ENCODE peak calls at places on chromosome 20, in nine cellular contexts. W is A549, U is heart left ventricle, P is adrenal gland, I is endothelial cell of umbilical vein, J is uterus, Z is IMR-90, N is upper lobe of left lung, R is HepG2. E is an unnamed sample. For H3K4me1, the result is how much of the 10 kb centered on the place peaks cover.

GRCh38 chr20:35891375-35891774 is 62.9 kb downstream of the SCAND1 start:
- DNase-seq in R (no peak), P (no peak), N (no peak), Z (peak), J (no peak), U (no peak), I (no peak), W (no peak), E (no peak)

GRCh38 chr20:36677422-36677771 is 31.4 kb upstream of the SLA2 start:
- DNase-seq in N (no peak), W (no peak), Z (no peak), U (no peak), P (no peak), R (no peak), I (no peak), J (no peak), E (no peak)

GRCh38 chr20:45985573-45985972 is 13.6 kb upstream of the ZNF335 start:
- DNase-seq in Z (no peak), W (no peak), R (peak), U (no peak), I (no peak), J (no peak), N (no peak), P (no peak), E (no peak)

GRCh38 chr20:43564993-43565757 is 6.3 kb downstream of the SGK2 start:
- DNase-seq in R (no peak), N (no peak), Z (no peak), I (no peak), P (no peak), J (no peak), U (no peak), W (no peak), E (peak)

GRCh38 chr20:43316271-43316670 is 126.6 kb upstream of the PTPRT start:
- DNase-seq in U (no peak), R (no peak), Z (no peak), P (no peak), I (no peak), N (no peak), W (no peak), J (no peak), E (no peak)

GRCh38 chr20:57991211-57991841 is 237.1 kb downstream of the ANKRD60 start:
- DNase-seq in I (no peak), J (no peak), R (no peak), N (no peak), P (no peak), W (peak), U (no peak), Z (no peak), E (no peak)

GRCh38 chr20:42218566-42218965 is 600.4 kb upstream of the CHD6 start:
- DNase-seq in W (no peak), R (no peak), J (no peak), Z (no peak), N (no peak), U (no peak), P (no peak), I (no peak), E (no peak)

GRCh38 chr20:49132995-49133451 is 55.1 kb downstream of the STAU1 start:
- DNase-seq in J (peak), R (peak), W (peak), Z (peak), P (peak), U (no peak), N (no peak), I (peak), E (no peak)

GRCh38 chr20:33664085-33664761 is 2.1 kb downstream of the C20orf144 start:
- DNase-seq in P (peak), J (no peak), N (no peak), R (no peak), Z (no peak), W (no peak), U (no peak), I (no peak), E (no peak)

GRCh38 chr20:49936153-49937022 is at the start of gene RNF114:
- DNase-seq in W (peak), R (peak), J (peak), N (peak), P (peak), I (peak), U (peak), Z (peak), E (peak)

GRCh38 chr20:8082025-8082424 is 50.0 kb upstream of the PLCB1 start:
- DNase-seq in R (peak), N (no peak), J (no peak), I (no peak), U (no peak), Z (no peak), W (peak), P (no peak), E (no peak)

GRCh38 chr20:59774204-59774641 is 159.2 kb downstream of the SYCP2 start:
- DNase-seq in U (peak), N (no peak), I (no peak), Z (no peak), P (no peak), R (no peak), W (no peak), J (no peak), E (peak)

GRCh38 chr20:17376031-17376430 is 149.2 kb downstream of the PCSK2 start:
- DNase-seq in R (no peak), N (no peak), I (no peak), W (no peak), J (no peak), P (no peak), U (no peak), Z (no peak), E (no peak)

GRCh38 chr20:6590891-6591679 is 176.4 kb upstream of the BMP2 start:
- DNase-seq in I (peak), W (no peak), U (no peak), R (no peak), P (no peak), Z (peak), J (no peak), N (no peak), E (no peak)

GRCh38 chr20:50291428-50292323 is 101.0 kb downstream of the CEBPB start:
- DNase-seq in N (no peak), R (no peak), I (no peak), J (no peak), W (no peak), Z (no peak), P (no peak), U (no peak), E (no peak)

GRCh38 chr20:32532246-32532645 is 52.9 kb downstream of the NOL4L start:
- DNase-seq in I (no peak), J (no peak), P (no peak), R (no peak), W (no peak), U (no peak), Z (no peak), N (no peak), E (no peak)

GRCh38 chr20:37315293-37316110 is 26.0 kb downstream of the MANBAL start:
- DNase-seq in N (no peak), W (no peak), P (no peak), Z (peak), U (peak), J (peak), R (no peak), I (no peak), E (peak)

GRCh38 chr20:6579824-6580223 is 187.7 kb upstream of the BMP2 start:
- DNase-seq in Z (no peak), N (no peak), R (no peak), U (no peak), I (no peak), W (no peak), J (no peak), P (no peak), E (no peak)

GRCh38 chr20:60993647-60994046 is 258.4 kb upstream of the CDH4 start:
- DNase-seq in R (no peak), W (peak), I (no peak), U (no peak), Z (peak), J (no peak), P (no peak), N (no peak), E (no peak)

GRCh38 chr20:2835331-2835796 is 5.1 kb downstream of the PCED1A start:
- DNase-seq in Z (no peak), I (no peak), W (no peak), J (no peak), N (no peak), P (no peak), U (no peak), R (peak), E (no peak)

GRCh38 chr20:44056010-44056698 is 130.8 kb downstream of the JPH2 start:
- DNase-seq in P (no peak), J (no peak), W (peak), U (no peak), N (peak), I (peak), R (peak), Z (no peak), E (peak)

GRCh38 chr20:53623454-53624206 is 30.0 kb upstream of the ZNF217 start:
- DNase-seq in R (peak), J (peak), N (peak), Z (peak), W (peak), P (peak), U (peak), I (peak), E (peak)

GRCh38 chr20:53621482-53622246 is 28.0 kb upstream of the ZNF217 start:
- DNase-seq in W (peak), N (peak), U (peak), P (peak), R (peak), J (peak), Z (peak), I (peak), E (peak)

GRCh38 chr20:53626584-53626983 is 32.9 kb upstream of the ZNF217 start:
- DNase-seq in U (no peak), P (no peak), Z (no peak), I (no peak), W (no peak), R (no peak), J (no peak), N (no peak), E (no peak)

GRCh38 chr20:53622247-53623114 is 28.8 kb upstream of the ZNF217 start:
- DNase-seq in Z (no peak), R (peak), J (no peak), P (no peak), W (no peak), N (peak), U (no peak), I (no peak), E (peak)

DNA sequence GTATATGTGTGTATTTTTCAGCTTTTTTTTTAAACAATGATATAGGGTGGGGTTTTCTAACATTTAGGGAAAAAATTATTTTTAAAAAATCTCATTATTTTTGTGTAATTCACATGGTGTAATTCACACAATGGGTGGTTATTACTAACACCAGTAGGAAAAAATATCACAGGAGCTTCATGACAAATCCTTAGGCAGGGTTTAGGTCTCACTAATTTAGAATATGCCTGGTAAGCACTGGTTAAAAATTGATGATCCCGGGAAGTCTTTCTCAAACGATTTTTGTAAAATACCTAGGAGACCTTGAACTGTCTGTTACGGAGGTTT is 29.5 kb upstream of the ZNF217 start:
- DNase-seq in W (no peak), P (no peak), R (no peak), I (no peak), U (no peak), Z (no peak), N (no peak), J (no peak), E (no peak)
- TF ChIP-seq CTCF in W (no peak), P (no peak), R (no peak), I (no peak), U (no peak), Z (no peak), N (no peak), J (no peak), E (no peak)

GRCh38 chr20:25196701-25197120 is 1.2 kb downstream of the ENTPD6 start:
- DNase-seq in U (no peak), P (no peak), R (no peak), J (no peak), N (no peak), Z (no peak), W (peak), I (no peak), E (no peak)
- TF ChIP-seq POLR2A in U (no peak), P (no peak), R (no peak), J (no peak), N (no peak), Z (no peak), W (no peak), I (no peak), E (no peak)

GRCh38 chr20:19883501-19883900 is 125.4 kb downstream of the RIN2 start:
- DNase-seq in U (no peak), N (no peak), Z (no peak), R (no peak), P (no peak), I (no peak), W (no peak), J (no peak), E (no peak)
- H3K4me1 ChIP-seq in U (under half), N (under half), Z (under half), R (half or more), P (half or more), I (under half), W (half or more), J (under half), E (under half)

DNA sequence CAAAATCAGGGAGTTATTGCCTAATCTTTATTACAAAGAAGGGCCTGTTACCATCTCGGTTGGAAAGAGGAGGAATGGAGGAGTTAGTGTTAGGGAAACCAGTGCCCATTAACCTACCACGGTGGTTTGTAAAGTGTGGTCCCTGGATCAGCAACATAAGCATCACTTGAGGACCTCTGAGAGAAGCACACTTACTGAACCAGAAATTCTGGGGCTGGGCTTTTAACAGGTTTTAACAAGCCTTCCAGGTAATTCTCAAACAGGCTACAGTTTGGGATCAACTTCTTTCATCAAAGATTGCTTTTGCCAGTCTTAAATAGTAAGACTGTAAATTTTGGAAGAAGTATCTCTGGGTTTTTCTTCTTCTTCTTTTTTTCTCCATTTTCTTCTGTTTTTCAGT is 329.5 kb upstream of the JAG1 start:
- DNase-seq in R (no peak), I (no peak), N (no peak), P (no peak), U (no peak), W (no peak), J (no peak), Z (no peak), E (no peak)
- TF ChIP-seq CTCF in R (no peak), I (no peak), N (no peak), P (no peak), U (no peak), W (no peak), J (no peak), Z (no peak), E (no peak)

GRCh38 chr20:47396762-47397476 is 40.4 kb upstream of the ZMYND8 start:
- DNase-seq in W (no peak), R (peak), P (no peak), U (no peak), J (no peak), Z (no peak), I (no peak), N (no peak), E (no peak)

GRCh38 chr20:47391276-47392010 is 34.9 kb upstream of the ZMYND8 start:
- DNase-seq in N (no peak), R (no peak), W (no peak), J (no peak), U (no peak), I (no peak), P (no peak), Z (no peak), E (no peak)

GRCh38 chr20:47392721-47393073 is 36.2 kb upstream of the ZMYND8 start:
- DNase-seq in J (no peak), N (no peak), R (no peak), Z (peak), I (no peak), P (no peak), W (no peak), U (no peak), E (no peak)

GRCh38 chr20:47389867-47390347 is 33.4 kb upstream of the ZMYND8 start:
- DNase-seq in J (no peak), R (no peak), P (no peak), I (peak), U (no peak), W (peak), Z (peak), N (no peak), E (no peak)

DNA sequence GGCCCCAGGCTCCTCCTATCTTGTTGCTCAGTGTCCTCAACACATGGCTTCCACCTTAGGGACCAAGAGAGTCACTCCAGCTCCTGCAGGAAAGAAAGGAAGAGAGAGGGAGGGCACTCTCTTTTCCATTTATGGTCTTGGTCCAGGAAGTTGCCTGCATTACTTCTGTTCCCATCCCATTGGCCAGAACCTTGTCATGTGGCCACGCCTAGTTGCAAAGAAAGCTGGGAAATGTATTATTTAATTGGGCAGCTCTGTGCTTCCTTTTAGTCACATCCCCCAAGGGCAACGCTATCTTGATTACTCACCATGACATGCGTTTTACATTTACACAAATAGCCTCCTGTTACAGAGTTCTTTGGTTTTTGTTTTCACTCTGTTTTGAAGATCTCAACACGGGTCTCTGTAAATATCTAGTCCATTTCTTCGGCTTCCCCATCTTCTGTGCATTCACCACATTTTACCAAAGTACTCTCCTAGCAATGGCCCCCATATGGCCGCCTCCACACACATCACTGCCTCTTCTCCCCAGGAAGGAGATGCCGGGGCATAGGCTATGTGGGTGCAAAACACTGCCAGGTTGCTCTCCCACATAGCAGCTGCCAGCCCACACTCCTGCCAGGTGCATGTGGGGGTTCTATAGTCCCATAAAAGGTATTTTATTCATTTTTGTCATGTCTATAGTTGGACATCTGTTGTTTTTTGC is 35.7 kb upstream of the ZMYND8 start:
- DNase-seq in Z (peak), J (no peak), P (peak), I (peak), W (peak), N (peak), U (no peak), R (peak), E (peak)
- TF ChIP-seq POLR2A in Z (no peak), J (no peak), P (peak), I (peak), W (no peak), N (no peak), U (no peak), R (no peak), E (no peak)